ENCODE peak calls at places on chromosomes 5 and 9, in five cellular contexts. B, I, J, Z and R are unnamed samples.
A peak's percentile ranks its signal among the peaks of the same experiment; 100 is the strongest.

GRCh38 chr9:98709968-98710965 is 1.5 kb upstream of the GABBR2 start:
- DNase-seq in B (peak; percentile 63), I (no peak), J (no peak), Z (no peak), R (peak; percentile 6)

GRCh38 chr9:121601234-121601633 is 50.2 kb upstream of the DAB2IP start:
- DNase-seq in B (no peak), I (no peak), J (no peak), Z (no peak), R (no peak)

GRCh38 chr5:191036-191948 is at the start of gene LRRC14B:
- DNase-seq in B (no peak), I (no peak), J (peak; percentile 90), Z (peak; percentile 65), R (no peak)

GRCh38 chr9:116549061-116549664 is 137.9 kb upstream of the TRIM32 start:
- DNase-seq in B (peak; percentile 11), I (peak; percentile 28), J (peak; percentile 91), Z (peak; percentile 68), R (peak; percentile 42)

GRCh38 chr5:42583322-42583721 is 160.1 kb downstream of the GHR start:
- DNase-seq in B (peak; percentile 84), I (peak; percentile 48), J (peak; percentile 34), Z (no peak), R (peak; percentile 42)

GRCh38 chr5:169950333-169950732 is 30.0 kb downstream of the INSYN2B start:
- DNase-seq in B (no peak), I (no peak), J (no peak), Z (no peak), R (no peak)

GRCh38 chr5:169011009-169011408 is 289.9 kb downstream of the SLIT3 start:
- DNase-seq in B (no peak), I (no peak), J (no peak), Z (no peak), R (no peak)

GRCh38 chr9:33881635-33882034 is 64.7 kb downstream of the UBE2R2 start:
- DNase-seq in B (no peak), I (no peak), J (no peak), Z (no peak), R (no peak)

GRCh38 chr9:127004946-127005769 is 90.6 kb downstream of the RALGPS1 start:
- DNase-seq in B (no peak), I (no peak), J (no peak), Z (no peak), R (no peak)

GRCh38 chr5:78490709-78491485 is 130.5 kb downstream of the SCAMP1 start:
- DNase-seq in B (peak; percentile 61), I (no peak), J (no peak), Z (no peak), R (no peak)

GRCh38 chr9:132026932-132027585 is 52.6 kb downstream of the MED27 start:
- DNase-seq in B (peak; percentile 90), I (peak; percentile 82), J (no peak), Z (no peak), R (no peak)

GRCh38 chr9:14251146-14252071 is 62.5 kb downstream of the NFIB start:
- DNase-seq in B (peak; percentile 93), I (no peak), J (peak; percentile 90), Z (peak; percentile 81), R (peak; percentile 97)

GRCh38 chr9:119963798-119964372 is 594.6 kb upstream of the BRINP1 start:
- DNase-seq in B (peak; percentile 99), I (peak; percentile 23), J (no peak), Z (no peak), R (no peak)

GRCh38 chr5:11076945-11077613 is 316.0 kb upstream of the DAP start:
- DNase-seq in B (no peak), I (no peak), J (no peak), Z (no peak), R (no peak)

GRCh38 chr9:37592108-37592951 is at the start of gene TOMM5:
- DNase-seq in B (peak; percentile 95), I (peak; percentile 45), J (peak; percentile 95), Z (peak; percentile 94), R (peak; percentile 94)

GRCh38 chr5:135887881-135888614 is 7.6 kb downstream of the IL9 start:
- DNase-seq in B (peak; percentile 67), I (no peak), J (no peak), Z (no peak), R (no peak)

GRCh38 chr5:150129813-150130492 is 25.7 kb downstream of the PDGFRB start:
- DNase-seq in B (peak; percentile 85), I (no peak), J (peak; percentile 73), Z (peak; percentile 84), R (peak; percentile 77)

GRCh38 chr9:117480251-117480650 is 65.4 kb upstream of the ASTN2 start:
- DNase-seq in B (no peak), I (no peak), J (no peak), Z (no peak), R (no peak)

GRCh38 chr5:168607946-168608345 is 28.8 kb upstream of the PANK3 start:
- DNase-seq in B (no peak), I (no peak), J (no peak), Z (no peak), R (no peak)

GRCh38 chr5:73199671-73200070 is 26.7 kb downstream of the TMEM174 start:
- DNase-seq in B (no peak), I (no peak), J (no peak), Z (no peak), R (no peak)

GRCh38 chr5:172413601-172414000 is 40.7 kb downstream of the SH3PXD2B start:
- DNase-seq in B (no peak), I (no peak), J (no peak), Z (no peak), R (no peak)

GRCh38 chr5:138241688-138242547 is 28.8 kb upstream of the CDC23 start:
- DNase-seq in B (peak; percentile 43), I (no peak), J (no peak), Z (peak; percentile 71), R (peak; percentile 10)

GRCh38 chr9:20624201-20625002 is 2.1 kb upstream of the MLLT3 start:
- DNase-seq in B (peak; percentile 81), I (no peak), J (peak; percentile 34), Z (no peak), R (peak; percentile 76)

GRCh38 chr9:110252509-110253139 is 3.7 kb downstream of the TXN start:
- DNase-seq in B (peak; percentile 31), I (no peak), J (no peak), Z (no peak), R (peak; percentile 78)

GRCh38 chr5:52428977-52429474 is 358.7 kb upstream of the ITGA1 start:
- DNase-seq in B (no peak), I (no peak), J (no peak), Z (no peak), R (no peak)

GRCh38 chr5:137622850-137623249 is 113.0 kb downstream of the KLHL3 start:
- DNase-seq in B (no peak), I (peak; percentile 30), J (peak; percentile 92), Z (peak; percentile 73), R (no peak)

GRCh38 chr9:127221695-127222094 is 42.9 kb upstream of the GARNL3 start:
- DNase-seq in B (no peak), I (no peak), J (no peak), Z (no peak), R (no peak)

GRCh38 chr5:73943375-73943774 is 317.4 kb downstream of the ARHGEF28 start:
- DNase-seq in B (no peak), I (no peak), J (no peak), Z (no peak), R (no peak)

GRCh38 chr5:160418561-160419457 is at the start of gene SLU7:
- DNase-seq in B (peak; percentile 97), I (peak; percentile 57), J (peak; percentile 95), Z (peak; percentile 95), R (peak; percentile 92)

GRCh38 chr5:160419458-160420330 is 813 bp upstream of the SLU7 start:
- DNase-seq in B (no peak), I (no peak), J (no peak), Z (no peak), R (no peak)

GRCh38 chr5:160420331-160420610 is 1.4 kb upstream of the PTTG1 start:
- DNase-seq in B (no peak), I (no peak), J (no peak), Z (no peak), R (no peak)

GRCh38 chr5:160421625-160422258 is at the start of gene PTTG1:
- DNase-seq in B (peak; percentile 99), I (peak; percentile 76), J (peak; percentile 96), Z (peak; percentile 96), R (peak; percentile 96)

GRCh38 chr5:160423025-160423554 is 1.4 kb downstream of the PTTG1 start:
- DNase-seq in B (peak; percentile 65), I (no peak), J (no peak), Z (no peak), R (peak; percentile 27)
- H3K4me1 ChIP-seq in B (peaks cover 5% of the 10 kb centered on the region), I (peaks cover 34% of the 10 kb centered on the region), J (peaks cover 2% of the 10 kb centered on the region), Z (peaks cover 12% of the 10 kb centered on the region), R (no peaks in the 10 kb centered on the region)

DNA sequence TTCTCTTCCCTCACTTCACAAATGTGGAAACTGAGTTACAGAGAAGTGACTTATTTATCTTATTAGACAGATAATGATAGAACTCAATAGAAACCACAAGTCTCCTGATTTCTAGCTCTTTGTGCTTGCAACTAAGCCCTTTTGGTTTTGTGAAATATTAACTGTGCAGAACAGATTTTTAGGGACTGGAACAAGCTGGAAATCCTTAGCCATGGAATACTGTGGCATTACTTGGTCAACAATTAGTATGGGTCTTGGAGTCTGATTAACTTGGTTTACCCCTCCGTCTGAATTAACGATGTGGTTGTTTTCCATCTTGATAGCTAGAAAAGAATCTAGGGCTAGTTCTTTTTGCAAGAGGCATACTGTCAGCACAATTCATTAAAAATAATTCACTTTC is 584 bp upstream of the KLF9 start:
- DNase-seq in B (no peak), I (no peak), J (no peak), Z (no peak), R (no peak)
- H3K4me3 ChIP-seq in B (no peak overlapping the region), I (no peak overlapping the region), J (peak overlapping the region; percentile 80), Z (peak overlapping the region; percentile 82), R (no peak overlapping the region)

DNA sequence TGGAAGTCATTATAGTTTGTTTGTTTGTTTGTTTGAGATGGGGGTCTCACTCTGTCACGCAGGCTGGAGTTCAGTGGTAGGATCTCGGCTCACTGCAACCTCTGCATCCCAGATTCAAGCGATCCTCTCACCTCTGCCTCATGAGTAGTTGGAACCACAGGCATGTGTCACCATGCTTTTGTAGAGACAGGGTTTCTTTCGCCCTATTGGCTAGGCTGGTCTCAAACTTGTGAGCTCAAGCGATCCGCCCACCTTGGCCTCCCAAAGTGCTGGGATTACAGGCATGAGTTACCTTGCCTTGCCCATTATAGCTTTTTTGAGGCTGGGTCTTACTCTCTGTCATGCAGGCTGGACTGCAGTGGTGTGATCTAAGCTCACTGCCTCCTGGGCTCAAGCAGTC is 28.8 kb downstream of the NSD1 start:
- DNase-seq in B (peak; percentile 61), I (no peak), J (no peak), Z (peak; percentile 22), R (no peak)
- H3K36me3 ChIP-seq in B (peaks cover 2% of the 10 kb centered on the region), I (peaks cover 2% of the 10 kb centered on the region), J (peaks cover 53% of the 10 kb centered on the region), Z (no peaks in the 10 kb centered on the region), R (no peaks in the 10 kb centered on the region)

DNA sequence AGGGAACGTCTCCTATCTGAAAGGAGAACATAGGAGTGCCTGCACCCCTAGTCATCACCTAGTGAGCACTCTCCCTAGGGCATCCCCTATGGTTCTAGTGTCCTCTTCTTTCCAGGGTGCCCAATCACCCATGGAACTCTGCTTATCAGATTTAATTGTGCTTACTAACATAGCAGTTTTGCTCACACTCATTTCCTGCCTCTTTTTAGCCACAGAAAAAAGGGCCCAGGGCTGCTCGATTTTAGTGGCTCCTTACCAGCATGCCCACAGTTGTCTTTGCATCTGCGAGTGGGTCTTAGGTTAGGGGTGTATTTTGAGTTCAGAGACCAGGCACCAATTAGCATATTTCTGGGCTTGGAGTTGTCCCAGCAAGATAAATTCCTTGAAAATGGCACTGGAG is 1110.2 kb downstream of the TAF11L14 start:
- DNase-seq in B (no peak), I (no peak), J (no peak), Z (no peak), R (no peak)
- H3K4me1 ChIP-seq in B (no peaks in the 10 kb centered on the region), I (no peaks in the 10 kb centered on the region), J (no peaks in the 10 kb centered on the region), Z (no peaks in the 10 kb centered on the region), R (peaks cover 13% of the 10 kb centered on the region)